ENCODE peak calls at places on chromosomes 7 and 10, in four cellular contexts. L is suprapubic skin, A is brain microvascular endothelial cell, Q is cardiac muscle cell. X is an unnamed sample.
A peak's percentile ranks its signal among the peaks of the same experiment; 100 is the strongest.

GRCh38 chr7:97439637-97440214 is 292.2 kb upstream of the TAC1 start:
- DNase-seq in L (no peak), A (no peak), Q (no peak), X (no peak)

GRCh38 chr7:116592445-116592844 is 67.6 kb downstream of the CAV1 start:
- DNase-seq in L (no peak), A (no peak), Q (no peak), X (no peak)

GRCh38 chr7:45589061-45589460 is 14.9 kb downstream of the ADCY1 start:
- DNase-seq in L (peak; percentile 58), A (no peak), Q (no peak), X (no peak)

GRCh38 chr7:101911800-101912705 is 94.6 kb downstream of the CUX1 start:
- DNase-seq in L (peak; percentile 60), A (no peak), Q (no peak), X (peak; percentile 87)

GRCh38 chr7:27912751-27913150 is 172.8 kb downstream of the TAX1BP1 start:
- DNase-seq in L (no peak), A (no peak), Q (no peak), X (no peak)

GRCh38 chr10:45439365-45439764 is 65.3 kb downstream of the ALOX5 start:
- DNase-seq in L (no peak), A (no peak), Q (no peak), X (no peak)

GRCh38 chr10:49325916-49326783 is 27.2 kb downstream of the C10orf71 start:
- DNase-seq in L (no peak), A (no peak), Q (no peak), X (no peak)

GRCh38 chr7:101140339-101140699 is 13.4 kb downstream of the SERPINE1 start:
- DNase-seq in L (no peak), A (peak; percentile 51), Q (no peak), X (no peak)

GRCh38 chr10:3807221-3807927 is 22.4 kb upstream of the KLF6 start:
- DNase-seq in L (no peak), A (no peak), Q (no peak), X (no peak)

GRCh38 chr10:46555713-46556514 is 544 bp downstream of the GPRIN2 start:
- DNase-seq in L (peak; percentile 83), A (no peak), Q (peak; percentile 37), X (no peak)

GRCh38 chr7:74101061-74101681 is 17.6 kb downstream of the LIMK1 start:
- DNase-seq in L (no peak), A (no peak), Q (no peak), X (no peak)

GRCh38 chr7:47102442-47102841 is 479.5 kb downstream of the TNS3 start:
- DNase-seq in L (no peak), A (no peak), Q (no peak), X (no peak)

GRCh38 chr10:60943372-60944158 is 420 bp downstream of the RHOBTB1 start:
- DNase-seq in L (peak; percentile 81), A (peak; percentile 74), Q (peak; percentile 74), X (no peak)

GRCh38 chr7:55132890-55133551 is 114.2 kb downstream of the EGFR start:
- DNase-seq in L (no peak), A (peak; percentile 99), Q (no peak), X (peak; percentile 99)

GRCh38 chr7:6209340-6209739 is 63.1 kb downstream of the CYTH3 start:
- DNase-seq in L (no peak), A (no peak), Q (no peak), X (no peak)

GRCh38 chr10:108031505-108031904 is 867.0 kb upstream of the SORCS1 start:
- DNase-seq in L (no peak), A (no peak), Q (no peak), X (no peak)

GRCh38 chr10:122974034-122974433 is 6.2 kb upstream of the PSTK start:
- DNase-seq in L (no peak), A (no peak), Q (no peak), X (no peak)

GRCh38 chr7:40412323-40412722 is 277.5 kb downstream of the SUGCT start:
- DNase-seq in L (no peak), A (no peak), Q (no peak), X (no peak)

GRCh38 chr7:148982596-148983219 is 45.6 kb downstream of the PDIA4 start:
- DNase-seq in L (no peak), A (no peak), Q (peak; percentile 59), X (no peak)

GRCh38 chr7:96449094-96449493 is 127.2 kb upstream of the SLC25A13 start:
- DNase-seq in L (no peak), A (no peak), Q (no peak), X (no peak)

GRCh38 chr7:119281181-119281846 is 991.7 kb upstream of the KCND2 start:
- DNase-seq in L (no peak), A (no peak), Q (no peak), X (no peak)

GRCh38 chr7:55052081-55052480 is 33.3 kb downstream of the EGFR start:
- DNase-seq in L (no peak), A (peak; percentile 90), Q (no peak), X (no peak)

GRCh38 chr7:141220263-141220662 is 146.4 kb downstream of the TMEM178B start:
- DNase-seq in L (no peak), A (no peak), Q (no peak), X (no peak)

GRCh38 chr7:83970081-83970480 is 224.5 kb downstream of the SEMA3A start:
- DNase-seq in L (no peak), A (no peak), Q (no peak), X (no peak)

GRCh38 chr10:13439771-13440708 is 88.8 kb downstream of the BEND7 start:
- DNase-seq in L (no peak), A (peak; percentile 29), Q (peak; percentile 80), X (no peak)

GRCh38 chr10:128664729-128665128 is 538.5 kb upstream of the MKI67 start:
- DNase-seq in L (no peak), A (no peak), Q (no peak), X (no peak)

GRCh38 chr10:72257051-72257892 is 16.5 kb upstream of the DDIT4 start:
- DNase-seq in L (no peak), A (no peak), Q (no peak), X (no peak)

GRCh38 chr10:122492955-122493597 is 31.7 kb downstream of the HTRA1 start:
- DNase-seq in L (no peak), A (no peak), Q (no peak), X (no peak)

GRCh38 chr7:25614415-25614814 is 386.1 kb upstream of the NPVF start:
- DNase-seq in L (no peak), A (no peak), Q (no peak), X (no peak)
- H3K4me3 ChIP-seq in L (no peak overlapping the region), A (no peak overlapping the region), Q (no peak overlapping the region), X (no peak overlapping the region)

DNA sequence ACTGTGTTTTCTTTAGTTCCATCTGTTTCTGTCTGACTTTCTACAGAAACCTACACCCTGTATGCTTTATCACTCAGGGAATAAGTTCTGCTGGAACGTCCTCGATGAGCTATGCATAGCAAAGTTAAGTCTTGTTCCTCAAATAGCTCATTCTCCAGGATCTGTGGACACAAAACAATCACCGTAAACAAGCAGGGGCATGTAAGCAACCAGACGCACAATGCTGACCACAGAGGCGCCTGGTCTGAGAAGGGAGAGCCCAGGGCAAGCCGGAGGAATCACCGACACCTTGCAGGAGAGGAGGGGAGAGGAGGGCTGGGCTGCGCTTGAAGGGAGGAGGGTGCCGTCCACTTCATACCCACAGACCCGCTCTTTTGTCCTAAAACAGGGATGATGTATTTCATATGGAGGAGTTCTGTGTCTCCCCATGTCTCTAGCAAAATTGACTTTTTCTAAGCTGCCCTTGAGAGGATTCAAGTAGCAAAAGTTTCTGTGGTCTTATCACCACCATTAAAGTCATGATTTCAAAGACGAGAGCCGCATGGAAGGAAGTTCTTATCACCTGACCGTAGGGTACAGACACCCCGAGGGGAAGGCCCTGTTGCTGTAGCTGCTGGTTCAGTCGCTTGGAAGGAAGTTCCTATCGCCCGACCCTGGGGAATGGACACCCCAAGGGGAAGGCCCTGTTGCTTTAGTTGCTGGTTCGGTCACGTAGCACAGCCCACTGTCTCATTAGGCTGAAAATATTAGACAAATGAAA is 14.3 kb downstream of the CALML3 start:
- DNase-seq in L (peak; percentile 75), A (no peak), Q (no peak), X (no peak)
- TF ChIP-seq CTCF in L (no peak), A (no peak), Q (no peak), X (no peak)

GRCh38 chr7:24025765-24026164 is 258.2 kb upstream of the NPY start:
- DNase-seq in L (no peak), A (no peak), Q (no peak), X (no peak)
- H3K4me3 ChIP-seq in L (no peak overlapping the region), A (no peak overlapping the region), Q (no peak overlapping the region), X (no peak overlapping the region)

GRCh38 chr7:17965600-17965999 is 25.3 kb upstream of the SNX13 start:
- DNase-seq in L (no peak), A (peak; percentile 84), Q (no peak), X (no peak)

GRCh38 chr7:17976952-17977351 is 36.7 kb upstream of the SNX13 start:
- DNase-seq in L (no peak), A (no peak), Q (no peak), X (no peak)

GRCh38 chr7:17968791-17969715 is 28.8 kb upstream of the SNX13 start:
- DNase-seq in L (no peak), A (no peak), Q (no peak), X (no peak)

GRCh38 chr7:17966706-17967105 is 26.4 kb upstream of the SNX13 start:
- DNase-seq in L (no peak), A (no peak), Q (no peak), X (no peak)

DNA sequence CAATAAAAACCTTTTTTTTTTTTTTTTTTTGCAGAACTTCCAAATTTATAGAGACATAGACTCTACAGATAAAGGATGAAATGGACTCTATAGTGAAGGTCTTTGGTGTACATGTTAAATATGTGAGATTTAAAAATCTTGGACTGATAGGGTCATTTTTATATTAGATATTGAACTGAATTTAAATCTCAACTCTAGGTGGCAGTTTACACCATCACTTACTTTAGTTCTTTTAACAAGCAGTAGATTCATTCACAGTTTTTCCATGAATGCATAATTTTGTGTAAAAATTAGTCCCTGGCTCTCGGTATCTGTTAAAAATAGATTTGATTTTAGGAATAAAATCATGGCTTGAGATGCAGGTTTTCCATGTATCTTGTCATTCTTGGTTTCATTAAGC is 31.1 kb upstream of the SNX13 start:
- DNase-seq in L (no peak), A (no peak), Q (no peak), X (no peak)
- TF ChIP-seq CTCF in L (no peak), A (no peak), Q (peak; percentile 20), X (peak; percentile 30)

DNA sequence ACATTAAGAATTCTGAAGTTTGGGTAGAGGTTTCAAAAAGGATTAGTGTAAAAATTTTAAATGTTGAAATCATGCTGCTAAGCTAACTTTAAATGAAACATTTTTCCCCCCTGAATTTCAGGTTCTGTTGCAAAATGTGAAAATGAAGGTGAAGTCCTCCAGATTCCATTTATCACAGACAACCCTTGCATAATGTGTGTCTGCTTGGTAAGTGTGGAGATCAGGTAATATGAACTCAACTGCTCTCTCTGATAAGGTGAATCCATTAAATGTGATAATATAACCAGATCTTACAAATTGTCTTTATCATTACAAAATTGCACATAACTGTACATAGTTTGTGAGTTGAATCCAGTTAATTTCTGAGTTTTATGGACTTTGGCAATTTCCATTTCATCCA is 1.4 kb downstream of the BMPER start:
- DNase-seq in L (no peak), A (no peak), Q (no peak), X (no peak)
- H3K4me3 ChIP-seq in L (no peak overlapping the region), A (no peak overlapping the region), Q (peak overlapping the region; percentile 97), X (no peak overlapping the region)

DNA sequence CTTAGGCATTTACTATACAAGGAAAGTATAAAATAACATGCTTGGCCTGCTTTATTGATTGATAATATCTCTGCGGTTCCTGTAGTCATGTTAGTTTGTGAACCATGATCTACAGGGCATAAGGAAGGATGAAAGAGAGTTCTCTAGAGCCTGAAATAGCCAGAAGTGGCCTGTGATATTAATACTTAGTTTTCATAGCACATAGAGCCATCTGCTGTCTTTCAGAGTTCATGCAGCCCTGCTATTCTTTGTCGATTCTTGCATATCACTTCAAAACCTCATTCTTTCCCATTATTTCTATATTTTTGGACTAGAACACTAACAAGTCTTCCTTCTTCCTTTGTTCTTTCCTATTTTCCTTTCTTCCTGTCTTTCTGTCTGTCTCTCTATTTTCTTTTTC is 26.4 kb upstream of the PRKG1 start:
- DNase-seq in L (no peak), A (no peak), Q (no peak), X (no peak)
- TF ChIP-seq CTCF in L (no peak), A (peak; percentile 26), Q (peak; percentile 18), X (no peak)